ENCODE peak calls at places on chromosome 6, in seven cellular contexts. One of them, this sample, is unnamed.

GRCh38 chr6:47651505-47651944 is 46.9 kb upstream of the ADGRF4 start:
- DNase-seq in brain microvascular endothelial cell: peak
- DNase-seq in left ventricle myocardium inferior: no peak
- DNase-seq in uterus: no peak
- DNase-seq in MCF 10A: peak
- DNase-seq in K562: no peak
- DNase-seq in SK-N-SH: no peak
- DNase-seq in this sample: no peak

GRCh38 chr6:108960601-108961000 is 112.4 kb downstream of the ARMC2 start:
- DNase-seq in brain microvascular endothelial cell: no peak
- DNase-seq in left ventricle myocardium inferior: no peak
- DNase-seq in uterus: no peak
- DNase-seq in MCF 10A: no peak
- DNase-seq in K562: no peak
- DNase-seq in SK-N-SH: no peak
- DNase-seq in this sample: no peak

GRCh38 chr6:52498538-52499017 is 78.3 kb downstream of the TRAM2 start:
- DNase-seq in brain microvascular endothelial cell: no peak
- DNase-seq in left ventricle myocardium inferior: no peak
- DNase-seq in uterus: no peak
- DNase-seq in MCF 10A: no peak
- DNase-seq in K562: no peak
- DNase-seq in SK-N-SH: no peak
- DNase-seq in this sample: no peak

GRCh38 chr6:109202409-109203264 is 107.3 kb downstream of the CEP57L1 start:
- DNase-seq in brain microvascular endothelial cell: peak
- DNase-seq in left ventricle myocardium inferior: no peak
- DNase-seq in uterus: no peak
- DNase-seq in MCF 10A: no peak
- DNase-seq in K562: no peak
- DNase-seq in SK-N-SH: no peak
- DNase-seq in this sample: no peak

GRCh38 chr6:7051780-7052440 is 55.9 kb upstream of the RREB1 start:
- DNase-seq in brain microvascular endothelial cell: peak
- DNase-seq in left ventricle myocardium inferior: peak
- DNase-seq in uterus: peak
- DNase-seq in MCF 10A: no peak
- DNase-seq in K562: no peak
- DNase-seq in SK-N-SH: peak
- DNase-seq in this sample: peak

GRCh38 chr6:157034433-157035230 is 257.5 kb downstream of the ARID1B start:
- DNase-seq in brain microvascular endothelial cell: no peak
- DNase-seq in left ventricle myocardium inferior: no peak
- DNase-seq in uterus: no peak
- DNase-seq in MCF 10A: peak
- DNase-seq in K562: peak
- DNase-seq in SK-N-SH: peak
- DNase-seq in this sample: no peak

GRCh38 chr6:36956111-36956820 is 1.7 kb downstream of the PI16 start:
- DNase-seq in brain microvascular endothelial cell: no peak
- DNase-seq in left ventricle myocardium inferior: no peak
- DNase-seq in uterus: no peak
- DNase-seq in MCF 10A: peak
- DNase-seq in K562: no peak
- DNase-seq in SK-N-SH: no peak
- DNase-seq in this sample: no peak

GRCh38 chr6:86148586-86148985 is 505.9 kb upstream of the SYNCRIP start:
- DNase-seq in brain microvascular endothelial cell: no peak
- DNase-seq in left ventricle myocardium inferior: no peak
- DNase-seq in uterus: no peak
- DNase-seq in MCF 10A: no peak
- DNase-seq in K562: no peak
- DNase-seq in SK-N-SH: no peak
- DNase-seq in this sample: no peak

GRCh38 chr6:25981529-25982263 is 19.1 kb downstream of the TRIM38 start:
- DNase-seq in brain microvascular endothelial cell: no peak
- DNase-seq in left ventricle myocardium inferior: no peak
- DNase-seq in uterus: no peak
- DNase-seq in MCF 10A: no peak
- DNase-seq in K562: no peak
- DNase-seq in SK-N-SH: no peak
- DNase-seq in this sample: no peak

GRCh38 chr6:36650848-36651247 is 27.7 kb upstream of the CDKN1A start:
- DNase-seq in brain microvascular endothelial cell: no peak
- DNase-seq in left ventricle myocardium inferior: no peak
- DNase-seq in uterus: no peak
- DNase-seq in MCF 10A: no peak
- DNase-seq in K562: no peak
- DNase-seq in SK-N-SH: no peak
- DNase-seq in this sample: no peak

GRCh38 chr6:16704706-16705402 is 56.4 kb downstream of the ATXN1 start:
- DNase-seq in brain microvascular endothelial cell: peak
- DNase-seq in left ventricle myocardium inferior: no peak
- DNase-seq in uterus: no peak
- DNase-seq in MCF 10A: no peak
- DNase-seq in K562: no peak
- DNase-seq in SK-N-SH: no peak
- DNase-seq in this sample: no peak

GRCh38 chr6:129635396-129636164 is 74.4 kb downstream of the ARHGAP18 start:
- DNase-seq in brain microvascular endothelial cell: no peak
- DNase-seq in left ventricle myocardium inferior: no peak
- DNase-seq in uterus: no peak
- DNase-seq in MCF 10A: peak
- DNase-seq in K562: no peak
- DNase-seq in SK-N-SH: no peak
- DNase-seq in this sample: no peak

GRCh38 chr6:33607784-33608161 is 13.3 kb upstream of the ITPR3 start:
- DNase-seq in brain microvascular endothelial cell: no peak
- DNase-seq in left ventricle myocardium inferior: no peak
- DNase-seq in uterus: no peak
- DNase-seq in MCF 10A: peak
- DNase-seq in K562: no peak
- DNase-seq in SK-N-SH: peak
- DNase-seq in this sample: no peak

GRCh38 chr6:127080081-127080480 is 38.4 kb upstream of the RSPO3 start:
- DNase-seq in brain microvascular endothelial cell: no peak
- DNase-seq in left ventricle myocardium inferior: no peak
- DNase-seq in uterus: no peak
- DNase-seq in MCF 10A: no peak
- DNase-seq in K562: no peak
- DNase-seq in SK-N-SH: no peak
- DNase-seq in this sample: no peak

GRCh38 chr6:12012231-12012565 is at the start of gene HIVEP1:
- DNase-seq in brain microvascular endothelial cell: no peak
- DNase-seq in left ventricle myocardium inferior: peak
- DNase-seq in uterus: peak
- DNase-seq in MCF 10A: no peak
- DNase-seq in K562: peak
- DNase-seq in SK-N-SH: peak
- DNase-seq in this sample: peak

GRCh38 chr6:36323062-36323461 is 13.6 kb downstream of the BNIP5 start:
- DNase-seq in brain microvascular endothelial cell: no peak
- DNase-seq in left ventricle myocardium inferior: no peak
- DNase-seq in uterus: no peak
- DNase-seq in MCF 10A: peak
- DNase-seq in K562: no peak
- DNase-seq in SK-N-SH: peak
- DNase-seq in this sample: peak

GRCh38 chr6:52537001-52537753 is 39.7 kb downstream of the TRAM2 start:
- DNase-seq in brain microvascular endothelial cell: no peak
- DNase-seq in left ventricle myocardium inferior: no peak
- DNase-seq in uterus: no peak
- DNase-seq in MCF 10A: no peak
- DNase-seq in K562: no peak
- DNase-seq in SK-N-SH: no peak
- DNase-seq in this sample: no peak

GRCh38 chr6:142680308-142680707 is 264.7 kb downstream of the HIVEP2 start:
- DNase-seq in brain microvascular endothelial cell: no peak
- DNase-seq in left ventricle myocardium inferior: no peak
- DNase-seq in uterus: no peak
- DNase-seq in MCF 10A: no peak
- DNase-seq in K562: no peak
- DNase-seq in SK-N-SH: no peak
- DNase-seq in this sample: no peak

GRCh38 chr6:30042476-30042875 is 18.6 kb upstream of the POLR1H start:
- DNase-seq in brain microvascular endothelial cell: no peak
- DNase-seq in left ventricle myocardium inferior: no peak
- DNase-seq in uterus: no peak
- DNase-seq in MCF 10A: no peak
- DNase-seq in K562: no peak
- DNase-seq in SK-N-SH: no peak
- DNase-seq in this sample: no peak

GRCh38 chr6:107627928-107628327 is 138.0 kb downstream of the SOBP start:
- DNase-seq in brain microvascular endothelial cell: no peak
- DNase-seq in left ventricle myocardium inferior: no peak
- DNase-seq in uterus: no peak
- DNase-seq in MCF 10A: no peak
- DNase-seq in K562: no peak
- DNase-seq in SK-N-SH: no peak
- DNase-seq in this sample: no peak

GRCh38 chr6:108805611-108806181 is 42.5 kb upstream of the ARMC2 start:
- DNase-seq in brain microvascular endothelial cell: no peak
- DNase-seq in left ventricle myocardium inferior: no peak
- DNase-seq in uterus: no peak
- DNase-seq in MCF 10A: no peak
- DNase-seq in K562: no peak
- DNase-seq in SK-N-SH: no peak
- DNase-seq in this sample: no peak

GRCh38 chr6:36867471-36868224 is 7.0 kb downstream of the PPIL1 start:
- DNase-seq in brain microvascular endothelial cell: no peak
- DNase-seq in left ventricle myocardium inferior: peak
- DNase-seq in uterus: no peak
- DNase-seq in MCF 10A: no peak
- DNase-seq in K562: no peak
- DNase-seq in SK-N-SH: no peak
- DNase-seq in this sample: no peak

GRCh38 chr6:69699655-69700054 is 97.2 kb downstream of the LMBRD1 start:
- DNase-seq in brain microvascular endothelial cell: no peak
- DNase-seq in left ventricle myocardium inferior: no peak
- DNase-seq in uterus: no peak
- DNase-seq in MCF 10A: no peak
- DNase-seq in K562: no peak
- DNase-seq in SK-N-SH: no peak
- DNase-seq in this sample: no peak

GRCh38 chr6:49835140-49835539 is 31.2 kb downstream of the CRISP1 start:
- DNase-seq in brain microvascular endothelial cell: no peak
- DNase-seq in left ventricle myocardium inferior: no peak
- DNase-seq in uterus: no peak
- DNase-seq in MCF 10A: no peak
- DNase-seq in K562: no peak
- DNase-seq in SK-N-SH: no peak
- DNase-seq in this sample: no peak

DNA sequence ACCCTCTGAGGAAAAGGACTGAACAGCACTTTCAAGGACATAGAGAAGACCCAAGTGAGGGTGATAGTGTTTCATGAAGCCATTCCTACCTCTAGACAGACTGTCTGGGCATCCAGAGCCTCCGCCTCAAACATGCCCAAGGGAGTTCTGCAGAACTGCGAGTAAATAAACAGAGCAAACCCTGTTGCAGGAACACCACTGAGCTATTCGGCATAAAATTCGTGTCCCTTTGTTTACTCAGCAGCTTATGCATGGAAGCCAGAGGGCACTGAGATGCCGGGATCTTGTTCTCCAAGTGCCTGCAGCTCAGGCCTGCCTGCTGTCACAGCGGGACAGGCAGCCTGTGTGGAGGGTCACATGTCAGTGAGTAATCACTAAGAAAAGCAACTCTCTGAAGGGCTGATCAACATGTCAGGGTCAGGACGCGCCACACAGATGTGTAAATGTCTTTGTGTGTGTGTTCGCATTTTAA is 164.9 kb upstream of the HEY2 start:
- DNase-seq in brain microvascular endothelial cell: peak
- DNase-seq in left ventricle myocardium inferior: peak
- DNase-seq in uterus: no peak
- DNase-seq in MCF 10A: peak
- DNase-seq in K562: no peak
- DNase-seq in SK-N-SH: no peak
- DNase-seq in this sample: peak
- TF ChIP-seq CTCF in brain microvascular endothelial cell: peak
- TF ChIP-seq CTCF in left ventricle myocardium inferior: peak
- TF ChIP-seq CTCF in uterus: no peak
- TF ChIP-seq CTCF in MCF 10A: no peak
- TF ChIP-seq CTCF in K562: no peak
- TF ChIP-seq CTCF in SK-N-SH: no peak
- TF ChIP-seq CTCF in this sample: no peak

DNA sequence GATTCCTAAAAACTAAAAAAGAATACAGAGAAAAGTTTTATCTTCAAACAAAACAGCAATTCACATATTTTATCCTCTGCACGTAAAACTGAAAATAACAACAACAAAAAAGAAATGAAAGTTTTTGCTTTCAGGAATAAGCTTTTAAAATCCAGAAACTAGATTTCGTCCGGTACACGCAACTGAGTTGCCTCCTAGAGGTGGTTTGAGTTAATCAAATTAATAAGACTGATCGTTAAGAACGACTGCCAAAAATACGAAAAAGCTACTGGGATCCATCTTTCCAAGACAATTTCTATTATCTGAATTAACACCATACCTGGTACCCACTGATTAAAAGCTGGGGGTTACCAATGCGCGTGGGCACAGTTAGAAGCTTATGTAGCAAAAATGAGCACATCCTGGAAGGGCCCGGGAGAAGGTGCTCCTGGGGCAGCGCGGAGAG is 679 bp downstream of the PDCD2 start:
- DNase-seq in brain microvascular endothelial cell: no peak
- DNase-seq in left ventricle myocardium inferior: no peak
- DNase-seq in uterus: no peak
- DNase-seq in MCF 10A: no peak
- DNase-seq in K562: no peak
- DNase-seq in SK-N-SH: no peak
- DNase-seq in this sample: no peak
- TF ChIP-seq CTCF in brain microvascular endothelial cell: no peak
- TF ChIP-seq CTCF in left ventricle myocardium inferior: peak
- TF ChIP-seq CTCF in uterus: no peak
- TF ChIP-seq CTCF in MCF 10A: no peak
- TF ChIP-seq CTCF in K562: peak
- TF ChIP-seq CTCF in SK-N-SH: peak
- TF ChIP-seq CTCF in this sample: no peak

GRCh38 chr6:87396595-87397392 is 11.0 kb upstream of the CFAP206 start:
- DNase-seq in brain microvascular endothelial cell: no peak
- DNase-seq in left ventricle myocardium inferior: no peak
- DNase-seq in uterus: no peak
- DNase-seq in MCF 10A: no peak
- DNase-seq in K562: no peak
- DNase-seq in SK-N-SH: no peak
- DNase-seq in this sample: no peak

GRCh38 chr6:87393026-87393622 is 14.6 kb upstream of the CFAP206 start:
- DNase-seq in brain microvascular endothelial cell: peak
- DNase-seq in left ventricle myocardium inferior: no peak
- DNase-seq in uterus: no peak
- DNase-seq in MCF 10A: peak
- DNase-seq in K562: peak
- DNase-seq in SK-N-SH: peak
- DNase-seq in this sample: no peak

GRCh38 chr6:87391334-87391733 is 16.4 kb upstream of the CFAP206 start:
- DNase-seq in brain microvascular endothelial cell: peak
- DNase-seq in left ventricle myocardium inferior: no peak
- DNase-seq in uterus: no peak
- DNase-seq in MCF 10A: peak
- DNase-seq in K562: peak
- DNase-seq in SK-N-SH: peak
- DNase-seq in this sample: peak
- TF ChIP-seq CTCF in brain microvascular endothelial cell: peak
- TF ChIP-seq CTCF in left ventricle myocardium inferior: peak
- TF ChIP-seq CTCF in uterus: no peak
- TF ChIP-seq CTCF in MCF 10A: peak
- TF ChIP-seq CTCF in K562: peak
- TF ChIP-seq CTCF in SK-N-SH: peak
- TF ChIP-seq CTCF in this sample: peak

GRCh38 chr6:2434911-2435310 is 189.5 kb upstream of the GMDS start:
- DNase-seq in brain microvascular endothelial cell: no peak
- DNase-seq in left ventricle myocardium inferior: no peak
- DNase-seq in uterus: no peak
- DNase-seq in MCF 10A: no peak
- DNase-seq in K562: no peak
- DNase-seq in SK-N-SH: no peak
- DNase-seq in this sample: no peak
- TF ChIP-seq CTCF in brain microvascular endothelial cell: no peak
- TF ChIP-seq CTCF in left ventricle myocardium inferior: no peak
- TF ChIP-seq CTCF in uterus: no peak
- TF ChIP-seq CTCF in MCF 10A: no peak
- TF ChIP-seq CTCF in K562: no peak
- TF ChIP-seq CTCF in SK-N-SH: no peak
- TF ChIP-seq CTCF in this sample: no peak

This sample was measured in glutamatergic neuron.